ENCODE peak calls at places on chromosome 3, in six cellular contexts. One of them, this sample, is unnamed.

GRCh38 chr3:124084398-124084881 is 92.5 kb upstream of the ROPN1 start:
- DNase-seq in NCI-H1048: no peak
- DNase-seq in fibroblast of the aortic adventitia: no peak
- DNase-seq in NCI-H460: no peak
- DNase-seq in SW480: no peak
- DNase-seq in cortex of kidney: no peak
- DNase-seq in this sample: no peak

GRCh38 chr3:32335365-32336122 is 56.1 kb upstream of the CMTM7 start:
- DNase-seq in fibroblast of the aortic adventitia: no peak
- DNase-seq in NCI-H460: no peak
- DNase-seq in SW480: no peak
- DNase-seq in cortex of kidney: no peak
- DNase-seq in NCI-H1048: no peak
- DNase-seq in this sample: no peak

GRCh38 chr3:193879099-193879863 is 256.7 kb upstream of the HES1 start:
- DNase-seq in NCI-H1048: no peak
- DNase-seq in cortex of kidney: no peak
- DNase-seq in NCI-H460: no peak
- DNase-seq in SW480: no peak
- DNase-seq in fibroblast of the aortic adventitia: no peak
- DNase-seq in this sample: no peak

GRCh38 chr3:18669374-18669773 is 244.2 kb upstream of the SATB1 start:
- DNase-seq in SW480: no peak
- DNase-seq in fibroblast of the aortic adventitia: no peak
- DNase-seq in NCI-H460: no peak
- DNase-seq in cortex of kidney: no peak
- DNase-seq in NCI-H1048: no peak
- DNase-seq in this sample: no peak

GRCh38 chr3:127746400-127747057 is 73.8 kb downstream of the ABTB1 start:
- DNase-seq in fibroblast of the aortic adventitia: no peak
- DNase-seq in NCI-H460: no peak
- DNase-seq in SW480: peak
- DNase-seq in NCI-H1048: no peak
- DNase-seq in cortex of kidney: no peak
- DNase-seq in this sample: no peak

GRCh38 chr3:11661827-11662226 is 18.1 kb upstream of the VGLL4 start:
- DNase-seq in NCI-H460: no peak
- DNase-seq in NCI-H1048: no peak
- DNase-seq in cortex of kidney: no peak
- DNase-seq in SW480: no peak
- DNase-seq in fibroblast of the aortic adventitia: peak
- DNase-seq in this sample: peak

GRCh38 chr3:73258057-73258456 is 196.6 kb downstream of the EBLN2 start:
- DNase-seq in NCI-H460: no peak
- DNase-seq in SW480: no peak
- DNase-seq in cortex of kidney: no peak
- DNase-seq in NCI-H1048: no peak
- DNase-seq in fibroblast of the aortic adventitia: no peak
- DNase-seq in this sample: no peak

GRCh38 chr3:116045251-116045770 is 400.0 kb downstream of the LSAMP start:
- DNase-seq in NCI-H1048: no peak
- DNase-seq in fibroblast of the aortic adventitia: no peak
- DNase-seq in SW480: no peak
- DNase-seq in NCI-H460: no peak
- DNase-seq in cortex of kidney: no peak
- DNase-seq in this sample: no peak

GRCh38 chr3:75781079-75781745 is 4.1 kb downstream of the ZNF717 start:
- DNase-seq in cortex of kidney: no peak
- DNase-seq in NCI-H460: no peak
- DNase-seq in NCI-H1048: no peak
- DNase-seq in SW480: no peak
- DNase-seq in fibroblast of the aortic adventitia: no peak
- DNase-seq in this sample: no peak

GRCh38 chr3:179682681-179683080 is 29.8 kb downstream of the USP13 start:
- DNase-seq in fibroblast of the aortic adventitia: no peak
- DNase-seq in NCI-H460: no peak
- DNase-seq in SW480: no peak
- DNase-seq in cortex of kidney: no peak
- DNase-seq in NCI-H1048: no peak
- DNase-seq in this sample: no peak

GRCh38 chr3:107394502-107394901 is 17.3 kb downstream of the CCDC54 start:
- DNase-seq in NCI-H1048: no peak
- DNase-seq in cortex of kidney: no peak
- DNase-seq in SW480: no peak
- DNase-seq in NCI-H460: no peak
- DNase-seq in fibroblast of the aortic adventitia: no peak
- DNase-seq in this sample: no peak

GRCh38 chr3:191721983-191722382 is 261.0 kb downstream of the PYDC2 start:
- DNase-seq in cortex of kidney: no peak
- DNase-seq in NCI-H460: no peak
- DNase-seq in NCI-H1048: no peak
- DNase-seq in SW480: no peak
- DNase-seq in fibroblast of the aortic adventitia: no peak
- DNase-seq in this sample: peak

GRCh38 chr3:10142707-10143560 is 1.4 kb downstream of the VHL start:
- DNase-seq in NCI-H1048: no peak
- DNase-seq in NCI-H460: no peak
- DNase-seq in cortex of kidney: no peak
- DNase-seq in fibroblast of the aortic adventitia: peak
- DNase-seq in SW480: peak
- DNase-seq in this sample: no peak